ENCODE peak calls at places on chromosome 7, in eight cellular contexts. One of them, this sample, is unnamed.

GRCh38 chr7:141646826-141647480 is 55.0 kb downstream of the DENND11 start:
- DNase-seq in lung: no peak
- DNase-seq in neural crest cell: no peak
- DNase-seq in GM12865: no peak
- DNase-seq in gastrocnemius medialis: no peak
- DNase-seq in GM13977: no peak
- DNase-seq in M059J: no peak
- DNase-seq in GM03348: no peak
- DNase-seq in this sample: no peak

GRCh38 chr7:133518718-133519117 is 265.8 kb downstream of the EXOC4 start:
- DNase-seq in neural crest cell: no peak
- DNase-seq in gastrocnemius medialis: no peak
- DNase-seq in GM03348: no peak
- DNase-seq in GM12865: no peak
- DNase-seq in lung: no peak
- DNase-seq in GM13977: no peak
- DNase-seq in M059J: no peak
- DNase-seq in this sample: no peak

GRCh38 chr7:69962077-69962855 is 364.0 kb downstream of the AUTS2 start:
- DNase-seq in GM03348: no peak
- DNase-seq in lung: peak
- DNase-seq in gastrocnemius medialis: peak
- DNase-seq in neural crest cell: no peak
- DNase-seq in M059J: peak
- DNase-seq in GM12865: no peak
- DNase-seq in GM13977: no peak
- DNase-seq in this sample: no peak

GRCh38 chr7:137916980-137917645 is 70.3 kb upstream of the DGKI start:
- DNase-seq in gastrocnemius medialis: no peak
- DNase-seq in GM12865: peak
- DNase-seq in M059J: no peak
- DNase-seq in GM13977: no peak
- DNase-seq in lung: no peak
- DNase-seq in GM03348: no peak
- DNase-seq in neural crest cell: no peak
- DNase-seq in this sample: no peak

GRCh38 chr7:85736085-85736484 is 549.2 kb upstream of the SEMA3D start:
- DNase-seq in neural crest cell: no peak
- DNase-seq in GM03348: no peak
- DNase-seq in lung: no peak
- DNase-seq in gastrocnemius medialis: no peak
- DNase-seq in GM12865: no peak
- DNase-seq in M059J: no peak
- DNase-seq in GM13977: no peak
- DNase-seq in this sample: no peak

GRCh38 chr7:69067397-69067796 is 530.9 kb upstream of the AUTS2 start:
- DNase-seq in GM12865: peak
- DNase-seq in GM03348: no peak
- DNase-seq in lung: no peak
- DNase-seq in gastrocnemius medialis: no peak
- DNase-seq in M059J: peak
- DNase-seq in GM13977: no peak
- DNase-seq in neural crest cell: no peak
- DNase-seq in this sample: no peak

GRCh38 chr7:27424749-27425148 is 182.1 kb downstream of the EVX1 start:
- DNase-seq in lung: no peak
- DNase-seq in GM13977: no peak
- DNase-seq in GM12865: peak
- DNase-seq in GM03348: no peak
- DNase-seq in M059J: no peak
- DNase-seq in neural crest cell: no peak
- DNase-seq in gastrocnemius medialis: no peak
- DNase-seq in this sample: no peak

GRCh38 chr7:140990193-140990962 is 24.4 kb downstream of the MRPS33 start:
- DNase-seq in M059J: no peak
- DNase-seq in neural crest cell: no peak
- DNase-seq in GM13977: no peak
- DNase-seq in GM03348: no peak
- DNase-seq in GM12865: no peak
- DNase-seq in gastrocnemius medialis: no peak
- DNase-seq in lung: no peak
- DNase-seq in this sample: no peak

GRCh38 chr7:128742206-128742605 is 3.0 kb downstream of the CALU start:
- DNase-seq in gastrocnemius medialis: no peak
- DNase-seq in GM13977: no peak
- DNase-seq in lung: no peak
- DNase-seq in neural crest cell: no peak
- DNase-seq in M059J: peak
- DNase-seq in GM03348: peak
- DNase-seq in GM12865: no peak
- DNase-seq in this sample: no peak

GRCh38 chr7:140673770-140674155 is 1.0 kb downstream of the ADCK2 start:
- DNase-seq in GM13977: no peak
- DNase-seq in GM03348: no peak
- DNase-seq in M059J: no peak
- DNase-seq in GM12865: no peak
- DNase-seq in gastrocnemius medialis: no peak
- DNase-seq in lung: no peak
- DNase-seq in neural crest cell: no peak
- DNase-seq in this sample: no peak

GRCh38 chr7:94434031-94434430 is 39.3 kb downstream of the COL1A2 start:
- DNase-seq in neural crest cell: no peak
- DNase-seq in GM12865: no peak
- DNase-seq in M059J: peak
- DNase-seq in GM03348: no peak
- DNase-seq in gastrocnemius medialis: no peak
- DNase-seq in GM13977: no peak
- DNase-seq in lung: no peak
- DNase-seq in this sample: no peak

GRCh38 chr7:44065431-44066110 is at the start of gene PGAM2:
- DNase-seq in GM12865: no peak
- DNase-seq in lung: no peak
- DNase-seq in GM13977: no peak
- DNase-seq in M059J: peak
- DNase-seq in GM03348: peak
- DNase-seq in neural crest cell: peak
- DNase-seq in gastrocnemius medialis: peak
- DNase-seq in this sample: no peak

GRCh38 chr7:75872073-75872782 is 6.6 kb upstream of the RHBDD2 start:
- DNase-seq in lung: no peak
- DNase-seq in GM12865: no peak
- DNase-seq in GM13977: no peak
- DNase-seq in GM03348: no peak
- DNase-seq in M059J: peak
- DNase-seq in gastrocnemius medialis: no peak
- DNase-seq in neural crest cell: no peak
- DNase-seq in this sample: no peak

GRCh38 chr7:16084370-16084769 is 337.0 kb downstream of the CRPPA start:
- DNase-seq in lung: no peak
- DNase-seq in GM03348: no peak
- DNase-seq in neural crest cell: no peak
- DNase-seq in GM13977: no peak
- DNase-seq in GM12865: no peak
- DNase-seq in M059J: peak
- DNase-seq in gastrocnemius medialis: no peak
- DNase-seq in this sample: no peak

GRCh38 chr7:138468244-138469123 is 8.4 kb downstream of the TRIM24 start:
- DNase-seq in M059J: no peak
- DNase-seq in gastrocnemius medialis: peak
- DNase-seq in lung: no peak
- DNase-seq in GM03348: no peak
- DNase-seq in GM12865: no peak
- DNase-seq in neural crest cell: no peak
- DNase-seq in GM13977: no peak
- DNase-seq in this sample: no peak

GRCh38 chr7:140923358-140924006 is 1.2 kb downstream of the BRAF start:
- DNase-seq in lung: no peak
- DNase-seq in GM12865: peak
- DNase-seq in gastrocnemius medialis: no peak
- DNase-seq in neural crest cell: no peak
- DNase-seq in GM13977: no peak
- DNase-seq in GM03348: peak
- DNase-seq in M059J: peak
- DNase-seq in this sample: no peak

GRCh38 chr7:105245398-105246099 is 143.2 kb downstream of the SRPK2 start:
- DNase-seq in lung: no peak
- DNase-seq in gastrocnemius medialis: no peak
- DNase-seq in GM12865: no peak
- DNase-seq in M059J: no peak
- DNase-seq in neural crest cell: no peak
- DNase-seq in GM03348: no peak
- DNase-seq in GM13977: no peak
- DNase-seq in this sample: no peak

GRCh38 chr7:115226410-115226809 is 304.5 kb downstream of the MDFIC start:
- DNase-seq in lung: no peak
- DNase-seq in M059J: no peak
- DNase-seq in gastrocnemius medialis: no peak
- DNase-seq in neural crest cell: no peak
- DNase-seq in GM13977: no peak
- DNase-seq in GM12865: no peak
- DNase-seq in GM03348: no peak
- DNase-seq in this sample: no peak

GRCh38 chr7:2109936-2110585 is 122.7 kb downstream of the MAD1L1 start:
- DNase-seq in lung: no peak
- DNase-seq in GM03348: peak
- DNase-seq in GM13977: no peak
- DNase-seq in M059J: peak
- DNase-seq in neural crest cell: no peak
- DNase-seq in gastrocnemius medialis: peak
- DNase-seq in GM12865: peak
- DNase-seq in this sample: no peak

GRCh38 chr7:132964886-132965285 is 117.0 kb downstream of the CHCHD3 start:
- DNase-seq in lung: no peak
- DNase-seq in gastrocnemius medialis: no peak
- DNase-seq in GM03348: no peak
- DNase-seq in GM13977: no peak
- DNase-seq in M059J: no peak
- DNase-seq in neural crest cell: no peak
- DNase-seq in GM12865: no peak
- DNase-seq in this sample: no peak

GRCh38 chr7:122970740-122971725 is 24.5 kb downstream of the TAS2R16 start:
- DNase-seq in GM13977: no peak
- DNase-seq in M059J: no peak
- DNase-seq in lung: no peak
- DNase-seq in gastrocnemius medialis: no peak
- DNase-seq in GM03348: no peak
- DNase-seq in GM12865: no peak
- DNase-seq in neural crest cell: no peak
- DNase-seq in this sample: no peak

GRCh38 chr7:138228119-138228518 is 151.9 kb downstream of the AKR1D1 start:
- DNase-seq in GM12865: no peak
- DNase-seq in GM13977: no peak
- DNase-seq in neural crest cell: no peak
- DNase-seq in gastrocnemius medialis: no peak
- DNase-seq in lung: no peak
- DNase-seq in GM03348: no peak
- DNase-seq in M059J: no peak
- DNase-seq in this sample: no peak

GRCh38 chr7:39609462-39610149 is 13.8 kb upstream of the RALA start:
- DNase-seq in neural crest cell: peak
- DNase-seq in lung: no peak
- DNase-seq in M059J: no peak
- DNase-seq in GM12865: peak
- DNase-seq in gastrocnemius medialis: no peak
- DNase-seq in GM13977: peak
- DNase-seq in GM03348: peak
- DNase-seq in this sample: no peak

GRCh38 chr7:77426521-77427051 is 10.4 kb upstream of the GSAP start:
- DNase-seq in GM12865: no peak
- DNase-seq in lung: no peak
- DNase-seq in gastrocnemius medialis: no peak
- DNase-seq in GM03348: peak
- DNase-seq in GM13977: no peak
- DNase-seq in M059J: peak
- DNase-seq in neural crest cell: no peak
- DNase-seq in this sample: no peak

GRCh38 chr7:70134029-70134445 is 535.8 kb downstream of the AUTS2 start:
- DNase-seq in lung: no peak
- DNase-seq in GM12865: no peak
- DNase-seq in GM03348: no peak
- DNase-seq in neural crest cell: no peak
- DNase-seq in GM13977: no peak
- DNase-seq in M059J: peak
- DNase-seq in gastrocnemius medialis: no peak
- DNase-seq in this sample: peak

GRCh38 chr7:20307119-20307518 is 23.6 kb upstream of the ITGB8 start:
- DNase-seq in GM03348: no peak
- DNase-seq in lung: no peak
- DNase-seq in GM12865: peak
- DNase-seq in GM13977: peak
- DNase-seq in M059J: peak
- DNase-seq in gastrocnemius medialis: no peak
- DNase-seq in neural crest cell: no peak
- DNase-seq in this sample: no peak

GRCh38 chr7:143384148-143384547 is 3.0 kb downstream of the ZYX start:
- DNase-seq in neural crest cell: no peak
- DNase-seq in gastrocnemius medialis: peak
- DNase-seq in M059J: no peak
- DNase-seq in GM03348: peak
- DNase-seq in lung: no peak
- DNase-seq in GM13977: no peak
- DNase-seq in GM12865: no peak
- DNase-seq in this sample: no peak

GRCh38 chr7:50369408-50370026 is 65.0 kb downstream of the IKZF1 start:
- DNase-seq in GM13977: peak
- DNase-seq in M059J: peak
- DNase-seq in neural crest cell: no peak
- DNase-seq in lung: no peak
- DNase-seq in gastrocnemius medialis: no peak
- DNase-seq in GM12865: peak
- DNase-seq in GM03348: no peak
- DNase-seq in this sample: no peak

GRCh38 chr7:20507157-20507556 is 108.3 kb upstream of the ABCB5 start:
- DNase-seq in GM12865: no peak
- DNase-seq in gastrocnemius medialis: no peak
- DNase-seq in lung: no peak
- DNase-seq in GM13977: no peak
- DNase-seq in neural crest cell: no peak
- DNase-seq in M059J: no peak
- DNase-seq in GM03348: no peak
- DNase-seq in this sample: no peak

GRCh38 chr7:99679400-99680191 is at the start of gene CYP3A5:
- DNase-seq in M059J: peak
- DNase-seq in GM03348: peak
- DNase-seq in GM13977: no peak
- DNase-seq in gastrocnemius medialis: peak
- DNase-seq in lung: no peak
- DNase-seq in GM12865: no peak
- DNase-seq in neural crest cell: no peak
- DNase-seq in this sample: peak

GRCh38 chr7:44223362-44224114 is 22.8 kb downstream of the YKT6 start:
- DNase-seq in M059J: no peak
- DNase-seq in neural crest cell: no peak
- DNase-seq in GM13977: no peak
- DNase-seq in GM03348: no peak
- DNase-seq in gastrocnemius medialis: no peak
- DNase-seq in GM12865: no peak
- DNase-seq in lung: no peak
- DNase-seq in this sample: no peak

GRCh38 chr7:40965745-40966144 is 737.1 kb downstream of the INHBA start:
- DNase-seq in GM12865: peak
- DNase-seq in GM03348: no peak
- DNase-seq in neural crest cell: no peak
- DNase-seq in gastrocnemius medialis: no peak
- DNase-seq in M059J: no peak
- DNase-seq in GM13977: peak
- DNase-seq in lung: no peak
- DNase-seq in this sample: no peak

GRCh38 chr7:22645418-22646181 is 81.4 kb upstream of the IL6 start:
- DNase-seq in lung: no peak
- DNase-seq in GM03348: no peak
- DNase-seq in M059J: no peak
- DNase-seq in GM13977: no peak
- DNase-seq in gastrocnemius medialis: no peak
- DNase-seq in neural crest cell: no peak
- DNase-seq in GM12865: no peak
- DNase-seq in this sample: no peak

GRCh38 chr7:77537595-77538185 is 595 bp downstream of the PTPN12 start:
- DNase-seq in GM12865: peak
- DNase-seq in GM03348: peak
- DNase-seq in GM13977: peak
- DNase-seq in M059J: peak
- DNase-seq in lung: peak
- DNase-seq in neural crest cell: peak
- DNase-seq in gastrocnemius medialis: peak
- DNase-seq in this sample: peak